ENCODE peak calls at places on chromosomes 3 and 15, in five cellular contexts. One of them, this sample, is unnamed.

GRCh38 chr3:182717216-182717615 is 76.1 kb upstream of the ATP11B start:
- DNase-seq in GM04504: no peak
- DNase-seq in cardiac fibroblast: no peak
- DNase-seq in GM12892: peak
- DNase-seq in left ventricle myocardium inferior: no peak
- DNase-seq in this sample: no peak

GRCh38 chr15:92627014-92627413 is 28.6 kb downstream of the FAM174B start:
- DNase-seq in GM04504: no peak
- DNase-seq in cardiac fibroblast: no peak
- DNase-seq in GM12892: no peak
- DNase-seq in left ventricle myocardium inferior: no peak
- DNase-seq in this sample: no peak

GRCh38 chr3:186798239-186798638 is 8.0 kb downstream of the RFC4 start:
- DNase-seq in GM04504: no peak
- DNase-seq in cardiac fibroblast: peak
- DNase-seq in GM12892: no peak
- DNase-seq in left ventricle myocardium inferior: no peak
- DNase-seq in this sample: no peak

GRCh38 chr3:160986060-160986459 is 119.1 kb downstream of the B3GALNT1 start:
- DNase-seq in GM04504: no peak
- DNase-seq in cardiac fibroblast: no peak
- DNase-seq in GM12892: no peak
- DNase-seq in left ventricle myocardium inferior: no peak
- DNase-seq in this sample: no peak

GRCh38 chr15:84888639-84889038 is 4.2 kb downstream of the SLC28A1 start:
- DNase-seq in GM04504: no peak
- DNase-seq in cardiac fibroblast: no peak
- DNase-seq in GM12892: no peak
- DNase-seq in left ventricle myocardium inferior: no peak
- DNase-seq in this sample: no peak

GRCh38 chr15:90479656-90480055 is 50.1 kb upstream of the CRTC3 start:
- DNase-seq in GM04504: no peak
- DNase-seq in cardiac fibroblast: no peak
- DNase-seq in GM12892: no peak
- DNase-seq in left ventricle myocardium inferior: no peak
- DNase-seq in this sample: no peak

GRCh38 chr3:46422617-46423016 is 15.6 kb downstream of the CCRL2 start:
- DNase-seq in GM04504: no peak
- DNase-seq in cardiac fibroblast: peak
- DNase-seq in GM12892: no peak
- DNase-seq in left ventricle myocardium inferior: no peak
- DNase-seq in this sample: no peak

GRCh38 chr3:146655333-146655996 is 50.3 kb upstream of the PLSCR5 start:
- DNase-seq in GM04504: no peak
- DNase-seq in cardiac fibroblast: no peak
- DNase-seq in GM12892: no peak
- DNase-seq in left ventricle myocardium inferior: no peak
- DNase-seq in this sample: no peak

GRCh38 chr3:51099794-51100542 is 285.1 kb upstream of the MANF start:
- DNase-seq in GM04504: peak
- DNase-seq in cardiac fibroblast: peak
- DNase-seq in GM12892: no peak
- DNase-seq in left ventricle myocardium inferior: peak
- DNase-seq in this sample: peak

GRCh38 chr15:41892621-41893421 is 1.0 kb downstream of the SPTBN5 start:
- DNase-seq in GM04504: no peak
- DNase-seq in cardiac fibroblast: no peak
- DNase-seq in GM12892: no peak
- DNase-seq in left ventricle myocardium inferior: peak
- DNase-seq in this sample: peak

GRCh38 chr3:96813134-96813819 is 1.1 kb upstream of the EPHA6 start:
- DNase-seq in GM04504: peak
- DNase-seq in cardiac fibroblast: peak
- DNase-seq in GM12892: peak
- DNase-seq in left ventricle myocardium inferior: peak
- DNase-seq in this sample: peak

GRCh38 chr3:134473868-134474546 is 11.8 kb downstream of the ANAPC13 start:
- DNase-seq in GM04504: peak
- DNase-seq in cardiac fibroblast: peak
- DNase-seq in GM12892: no peak
- DNase-seq in left ventricle myocardium inferior: no peak
- DNase-seq in this sample: peak

GRCh38 chr3:13825317-13825590 is 54.6 kb downstream of the WNT7A start:
- DNase-seq in GM04504: no peak
- DNase-seq in cardiac fibroblast: no peak
- DNase-seq in GM12892: no peak
- DNase-seq in left ventricle myocardium inferior: no peak
- DNase-seq in this sample: no peak

GRCh38 chr3:57586778-57587177 is 10.4 kb downstream of the ARF4 start:
- DNase-seq in GM04504: no peak
- DNase-seq in cardiac fibroblast: no peak
- DNase-seq in GM12892: no peak
- DNase-seq in left ventricle myocardium inferior: no peak
- DNase-seq in this sample: no peak

GRCh38 chr3:172244011-172244410 is 204.2 kb downstream of the GHSR start:
- DNase-seq in GM04504: no peak
- DNase-seq in cardiac fibroblast: peak
- DNase-seq in GM12892: no peak
- DNase-seq in left ventricle myocardium inferior: no peak
- DNase-seq in this sample: no peak

GRCh38 chr3:142218703-142219102 is 6.7 kb downstream of the GK5 start:
- DNase-seq in GM04504: no peak
- DNase-seq in cardiac fibroblast: peak
- DNase-seq in GM12892: no peak
- DNase-seq in left ventricle myocardium inferior: no peak
- DNase-seq in this sample: no peak

GRCh38 chr15:70361106-70361505 is 263.4 kb upstream of the TLE3 start:
- DNase-seq in GM04504: no peak
- DNase-seq in cardiac fibroblast: no peak
- DNase-seq in GM12892: no peak
- DNase-seq in left ventricle myocardium inferior: no peak
- DNase-seq in this sample: no peak

This sample was measured in left cardiac atrium.